ENCODE peak calls at places on chromosomes 16 and 17, in six cellular contexts. One of them, this sample, is unnamed.

GRCh38 chr16:81405702-81406113 is 38.9 kb upstream of the CMIP start:
- DNase-seq in GM12878: no peak
- DNase-seq in HepG2: peak; percentile 91
- DNase-seq in A549: peak; percentile 96
- DNase-seq in endothelial cell of umbilical vein: peak; percentile 94
- DNase-seq in NB4: no peak
- DNase-seq in this sample: peak; percentile 58

GRCh38 chr16:1543085-1543896 is 9.8 kb downstream of the TMEM204 start:
- DNase-seq in GM12878: peak; percentile 20
- DNase-seq in HepG2: peak; percentile 39
- DNase-seq in A549: peak; percentile 51
- DNase-seq in endothelial cell of umbilical vein: peak; percentile 92
- DNase-seq in NB4: peak; percentile 91
- DNase-seq in this sample: peak; percentile 84

GRCh38 chr17:50064253-50064991 is 8.5 kb downstream of the ITGA3 start:
- DNase-seq in GM12878: no peak
- DNase-seq in HepG2: no peak
- DNase-seq in A549: peak; percentile 94
- DNase-seq in endothelial cell of umbilical vein: peak; percentile 82
- DNase-seq in NB4: peak; percentile 90
- DNase-seq in this sample: peak; percentile 21

GRCh38 chr17:48499743-48500434 is 30.9 kb downstream of the HOXB1 start:
- DNase-seq in GM12878: no peak
- DNase-seq in HepG2: no peak
- DNase-seq in A549: no peak
- DNase-seq in endothelial cell of umbilical vein: no peak
- DNase-seq in NB4: no peak
- DNase-seq in this sample: no peak

GRCh38 chr16:30947533-30948086 is 1.3 kb upstream of the ORAI3 start:
- DNase-seq in GM12878: no peak
- DNase-seq in HepG2: no peak
- DNase-seq in A549: no peak
- DNase-seq in endothelial cell of umbilical vein: no peak
- DNase-seq in NB4: no peak
- DNase-seq in this sample: no peak

GRCh38 chr16:57516176-57516725 is 20.1 kb downstream of the CCDC102A start:
- DNase-seq in GM12878: no peak
- DNase-seq in HepG2: no peak
- DNase-seq in A549: no peak
- DNase-seq in endothelial cell of umbilical vein: no peak
- DNase-seq in NB4: no peak
- DNase-seq in this sample: no peak

GRCh38 chr16:76573281-76573680 is 296.1 kb downstream of the CNTNAP4 start:
- DNase-seq in GM12878: no peak
- DNase-seq in HepG2: no peak
- DNase-seq in A549: no peak
- DNase-seq in endothelial cell of umbilical vein: no peak
- DNase-seq in NB4: no peak
- DNase-seq in this sample: no peak

GRCh38 chr17:74750327-74751069 is 2.1 kb downstream of the NHERF1 start:
- DNase-seq in GM12878: no peak
- DNase-seq in HepG2: peak; percentile 93
- DNase-seq in A549: no peak
- DNase-seq in endothelial cell of umbilical vein: no peak
- DNase-seq in NB4: peak; percentile 47
- DNase-seq in this sample: no peak

GRCh38 chr17:18626152-18626870 is 17.9 kb downstream of the TBC1D28 start:
- DNase-seq in GM12878: no peak
- DNase-seq in HepG2: no peak
- DNase-seq in A549: peak; percentile 5
- DNase-seq in endothelial cell of umbilical vein: peak; percentile 1
- DNase-seq in NB4: no peak
- DNase-seq in this sample: no peak

GRCh38 chr17:488993-489757 is 136.6 kb upstream of the RPH3AL start:
- DNase-seq in GM12878: no peak
- DNase-seq in HepG2: peak; percentile 37
- DNase-seq in A549: no peak
- DNase-seq in endothelial cell of umbilical vein: peak; percentile 51
- DNase-seq in NB4: peak; percentile 36
- DNase-seq in this sample: no peak

GRCh38 chr17:67974186-67974585 is 22.1 kb downstream of the C17orf58 start:
- DNase-seq in GM12878: no peak
- DNase-seq in HepG2: no peak
- DNase-seq in A549: no peak
- DNase-seq in endothelial cell of umbilical vein: peak; percentile 82
- DNase-seq in NB4: no peak
- DNase-seq in this sample: no peak

GRCh38 chr17:44209786-44210341 is 9.6 kb downstream of the UBTF start:
- DNase-seq in GM12878: no peak
- DNase-seq in HepG2: no peak
- DNase-seq in A549: no peak
- DNase-seq in endothelial cell of umbilical vein: no peak
- DNase-seq in NB4: peak; percentile 71
- DNase-seq in this sample: no peak

GRCh38 chr16:17555176-17555575 is 84.4 kb upstream of the XYLT1 start:
- DNase-seq in GM12878: no peak
- DNase-seq in HepG2: no peak
- DNase-seq in A549: no peak
- DNase-seq in endothelial cell of umbilical vein: no peak
- DNase-seq in NB4: no peak
- DNase-seq in this sample: no peak

GRCh38 chr17:71327376-71328059 is 793.3 kb upstream of the SOX9 start:
- DNase-seq in GM12878: no peak
- DNase-seq in HepG2: no peak
- DNase-seq in A549: no peak
- DNase-seq in endothelial cell of umbilical vein: no peak
- DNase-seq in NB4: no peak
- DNase-seq in this sample: no peak

GRCh38 chr17:27892866-27893769 is at the start of gene LYRM9:
- DNase-seq in GM12878: peak; percentile 48
- DNase-seq in HepG2: peak; percentile 75
- DNase-seq in A549: peak; percentile 78
- DNase-seq in endothelial cell of umbilical vein: peak; percentile 91
- DNase-seq in NB4: peak; percentile 90
- DNase-seq in this sample: peak; percentile 93

GRCh38 chr16:59259074-59259963 is 525.2 kb upstream of the GOT2 start:
- DNase-seq in GM12878: no peak
- DNase-seq in HepG2: no peak
- DNase-seq in A549: no peak
- DNase-seq in endothelial cell of umbilical vein: no peak
- DNase-seq in NB4: peak; percentile 68
- DNase-seq in this sample: no peak
- TF ChIP-seq MYC in GM12878: no peak
- TF ChIP-seq MYC in HepG2: no peak
- TF ChIP-seq MYC in A549: no peak
- TF ChIP-seq MYC in endothelial cell of umbilical vein: no peak
- TF ChIP-seq MYC in NB4: no peak
- TF ChIP-seq MYC in this sample: no peak

DNA sequence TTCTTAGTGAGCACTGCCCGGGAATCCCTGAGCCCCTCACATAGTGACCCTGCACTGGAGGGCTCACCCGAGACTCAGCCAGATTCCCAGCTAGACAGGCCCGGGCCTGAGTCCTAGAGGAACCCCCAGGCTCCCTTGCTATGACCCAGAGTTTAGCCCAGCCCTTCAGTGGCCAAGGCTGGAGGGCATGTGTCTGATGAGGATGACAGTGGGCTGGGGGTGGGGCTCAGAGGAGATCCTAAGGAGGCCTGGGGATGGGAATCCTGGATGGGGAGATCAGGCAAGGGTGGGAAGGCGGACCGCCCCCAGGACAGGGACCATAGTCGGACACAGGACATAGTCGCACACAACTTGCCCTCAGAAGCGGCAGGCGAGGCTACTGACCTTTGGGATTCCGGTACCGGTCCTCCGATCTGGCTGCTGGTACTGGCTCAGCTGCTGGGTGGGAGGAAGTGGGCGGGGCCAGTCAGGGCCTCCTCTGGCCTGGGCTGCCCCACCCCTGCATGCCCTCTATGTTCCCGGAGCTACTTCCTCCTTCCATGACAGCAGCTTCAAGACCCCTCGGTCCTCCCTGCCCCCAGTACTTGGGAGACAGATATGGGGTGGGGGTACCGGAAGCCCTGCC is 1.1 kb downstream of the CD79B start:
- DNase-seq in GM12878: no peak
- DNase-seq in HepG2: no peak
- DNase-seq in A549: no peak
- DNase-seq in endothelial cell of umbilical vein: no peak
- DNase-seq in NB4: peak; percentile 70
- DNase-seq in this sample: peak; percentile 53
- TF ChIP-seq MYC in GM12878: no peak
- TF ChIP-seq MYC in HepG2: no peak
- TF ChIP-seq MYC in A549: no peak
- TF ChIP-seq MYC in endothelial cell of umbilical vein: no peak
- TF ChIP-seq MYC in NB4: no peak
- TF ChIP-seq MYC in this sample: no peak

DNA sequence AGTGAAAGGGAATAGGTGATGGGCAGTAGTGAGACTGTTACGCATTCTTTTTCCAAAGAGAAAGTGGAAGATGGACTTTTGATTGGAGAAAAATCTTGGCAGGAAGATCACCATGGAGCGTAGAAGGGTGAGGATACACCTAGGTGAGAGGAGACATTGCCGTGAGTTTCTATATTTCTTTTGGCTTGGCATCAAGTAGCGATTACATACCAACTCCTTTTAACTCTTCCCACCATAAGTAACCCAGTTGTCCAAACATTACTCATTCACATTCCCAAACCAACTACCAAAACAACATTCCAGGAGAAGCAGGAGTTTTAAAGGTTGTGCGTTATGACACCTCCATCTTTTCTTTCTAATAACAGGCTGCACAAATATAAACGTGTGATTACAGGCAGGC is 10.7 kb upstream of the KRT28 start:
- DNase-seq in GM12878: no peak
- DNase-seq in HepG2: peak; percentile 43
- DNase-seq in A549: peak; percentile 53
- DNase-seq in endothelial cell of umbilical vein: peak; percentile 58
- DNase-seq in NB4: no peak
- DNase-seq in this sample: no peak
- TF ChIP-seq MYC in GM12878: no peak
- TF ChIP-seq MYC in HepG2: no peak
- TF ChIP-seq MYC in A549: no peak
- TF ChIP-seq MYC in endothelial cell of umbilical vein: no peak
- TF ChIP-seq MYC in NB4: no peak
- TF ChIP-seq MYC in this sample: no peak

DNA sequence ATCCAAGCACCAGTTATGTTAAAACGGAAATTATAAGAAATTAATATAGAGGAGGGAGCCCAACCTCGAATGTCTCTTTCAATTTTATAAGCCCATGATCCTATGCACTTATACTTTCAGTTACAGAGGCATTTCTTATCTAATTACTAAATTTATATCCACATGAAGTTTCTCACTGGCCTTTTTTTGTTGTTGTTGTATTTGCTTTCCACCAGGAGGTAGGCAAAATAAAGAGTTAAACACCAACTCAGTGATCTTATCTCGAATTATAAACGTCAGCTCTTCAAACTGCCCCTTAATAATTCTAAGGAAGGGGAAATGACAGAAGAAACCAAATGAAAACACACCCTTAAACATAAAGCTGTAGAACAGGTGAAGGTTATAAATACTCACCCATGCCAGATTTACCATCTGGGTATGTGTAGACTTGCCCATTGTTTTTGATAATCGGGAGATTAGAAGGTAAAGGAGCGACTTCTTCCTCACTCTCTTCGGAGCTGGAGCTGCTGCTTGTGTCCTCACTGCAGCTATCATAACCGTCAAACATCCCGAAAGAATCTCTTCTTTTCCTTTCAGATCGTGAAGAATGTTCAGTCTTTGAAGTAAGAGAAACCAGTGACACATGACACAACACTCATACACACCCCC is 35.1 kb downstream of the MBTD1 start:
- DNase-seq in GM12878: no peak
- DNase-seq in HepG2: no peak
- DNase-seq in A549: no peak
- DNase-seq in endothelial cell of umbilical vein: peak; percentile 72
- DNase-seq in NB4: no peak
- DNase-seq in this sample: no peak
- TF ChIP-seq MYC in GM12878: no peak
- TF ChIP-seq MYC in HepG2: no peak
- TF ChIP-seq MYC in A549: no peak
- TF ChIP-seq MYC in endothelial cell of umbilical vein: no peak
- TF ChIP-seq MYC in NB4: no peak
- TF ChIP-seq MYC in this sample: no peak

GRCh38 chr17:57106107-57106835 is 21.2 kb downstream of the AKAP1 start:
- DNase-seq in GM12878: no peak
- DNase-seq in HepG2: peak; percentile 62
- DNase-seq in A549: no peak
- DNase-seq in endothelial cell of umbilical vein: no peak
- DNase-seq in NB4: peak; percentile 55
- DNase-seq in this sample: peak; percentile 30
- TF ChIP-seq MYC in GM12878: no peak
- TF ChIP-seq MYC in HepG2: no peak
- TF ChIP-seq MYC in A549: no peak
- TF ChIP-seq MYC in endothelial cell of umbilical vein: no peak
- TF ChIP-seq MYC in NB4: no peak
- TF ChIP-seq MYC in this sample: no peak

GRCh38 chr16:85347213-85347591 is 234.9 kb upstream of the CIBAR2 start:
- DNase-seq in GM12878: no peak
- DNase-seq in HepG2: peak; percentile 23
- DNase-seq in A549: no peak
- DNase-seq in endothelial cell of umbilical vein: no peak
- DNase-seq in NB4: peak; percentile 81
- DNase-seq in this sample: peak; percentile 78
- TF ChIP-seq MYC in GM12878: no peak
- TF ChIP-seq MYC in HepG2: no peak
- TF ChIP-seq MYC in A549: no peak
- TF ChIP-seq MYC in endothelial cell of umbilical vein: no peak
- TF ChIP-seq MYC in NB4: no peak
- TF ChIP-seq MYC in this sample: no peak

GRCh38 chr16:22739077-22739476 is 74.9 kb upstream of the HS3ST2 start:
- DNase-seq in GM12878: no peak
- DNase-seq in HepG2: no peak
- DNase-seq in A549: no peak
- DNase-seq in endothelial cell of umbilical vein: no peak
- DNase-seq in NB4: peak; percentile 41
- DNase-seq in this sample: no peak

GRCh38 chr16:22743401-22743800 is 70.6 kb upstream of the HS3ST2 start:
- DNase-seq in GM12878: no peak
- DNase-seq in HepG2: no peak
- DNase-seq in A549: no peak
- DNase-seq in endothelial cell of umbilical vein: no peak
- DNase-seq in NB4: peak; percentile 3
- DNase-seq in this sample: no peak
- TF ChIP-seq MYC in GM12878: no peak
- TF ChIP-seq MYC in HepG2: no peak
- TF ChIP-seq MYC in A549: no peak
- TF ChIP-seq MYC in endothelial cell of umbilical vein: no peak
- TF ChIP-seq MYC in NB4: no peak
- TF ChIP-seq MYC in this sample: no peak